ENCODE peak calls at places on chromosome 7, in six cellular contexts. One of them, this sample, is unnamed.

GRCh38 chr7:12601302-12601869 is 30.9 kb downstream of the SCIN start:
- DNase-seq in endothelial cell of umbilical vein: no peak
- DNase-seq in NB4: no peak
- DNase-seq in GM12878: no peak
- DNase-seq in HepG2: no peak
- DNase-seq in K562: no peak
- DNase-seq in this sample: no peak

GRCh38 chr7:31487476-31487875 is 26.4 kb upstream of the ITPRID1 start:
- DNase-seq in GM12878: no peak
- DNase-seq in K562: no peak
- DNase-seq in NB4: no peak
- DNase-seq in endothelial cell of umbilical vein: no peak
- DNase-seq in HepG2: no peak
- DNase-seq in this sample: no peak

GRCh38 chr7:148540041-148540738 is 50.4 kb upstream of the C7orf33 start:
- DNase-seq in HepG2: no peak
- DNase-seq in NB4: no peak
- DNase-seq in endothelial cell of umbilical vein: no peak
- DNase-seq in GM12878: no peak
- DNase-seq in K562: no peak
- DNase-seq in this sample: peak

GRCh38 chr7:27631411-27631810 is 31.3 kb downstream of the HIBADH start:
- DNase-seq in endothelial cell of umbilical vein: no peak
- DNase-seq in GM12878: no peak
- DNase-seq in NB4: no peak
- DNase-seq in HepG2: no peak
- DNase-seq in K562: no peak
- DNase-seq in this sample: no peak

GRCh38 chr7:80563561-80564327 is 51.9 kb upstream of the GNAT3 start:
- DNase-seq in HepG2: no peak
- DNase-seq in NB4: peak
- DNase-seq in endothelial cell of umbilical vein: no peak
- DNase-seq in K562: no peak
- DNase-seq in GM12878: no peak
- DNase-seq in this sample: no peak

GRCh38 chr7:8536431-8536830 is 103.0 kb downstream of the NXPH1 start:
- DNase-seq in HepG2: no peak
- DNase-seq in endothelial cell of umbilical vein: no peak
- DNase-seq in NB4: peak
- DNase-seq in K562: no peak
- DNase-seq in GM12878: no peak
- DNase-seq in this sample: no peak

GRCh38 chr7:69418865-69419670 is 179.2 kb upstream of the AUTS2 start:
- DNase-seq in K562: no peak
- DNase-seq in endothelial cell of umbilical vein: no peak
- DNase-seq in NB4: peak
- DNase-seq in GM12878: no peak
- DNase-seq in HepG2: no peak
- DNase-seq in this sample: no peak

GRCh38 chr7:2172311-2173183 is 60.2 kb downstream of the MAD1L1 start:
- DNase-seq in GM12878: no peak
- DNase-seq in NB4: no peak
- DNase-seq in endothelial cell of umbilical vein: peak
- DNase-seq in HepG2: peak
- DNase-seq in K562: no peak
- DNase-seq in this sample: no peak

GRCh38 chr7:130566898-130567280 is 75.0 kb downstream of the MEST start:
- DNase-seq in K562: no peak
- DNase-seq in HepG2: no peak
- DNase-seq in endothelial cell of umbilical vein: no peak
- DNase-seq in GM12878: no peak
- DNase-seq in NB4: no peak
- DNase-seq in this sample: no peak

GRCh38 chr7:24668922-24669635 is 88.2 kb downstream of the GSDME start:
- DNase-seq in NB4: no peak
- DNase-seq in GM12878: no peak
- DNase-seq in endothelial cell of umbilical vein: peak
- DNase-seq in HepG2: no peak
- DNase-seq in K562: no peak
- DNase-seq in this sample: peak

GRCh38 chr7:127935847-127936376 is 95.3 kb downstream of the LRRC4 start:
- DNase-seq in HepG2: no peak
- DNase-seq in NB4: no peak
- DNase-seq in K562: no peak
- DNase-seq in endothelial cell of umbilical vein: no peak
- DNase-seq in GM12878: no peak
- DNase-seq in this sample: no peak

GRCh38 chr7:110050831-110051230 is 1040.1 kb upstream of the LRRN3 start:
- DNase-seq in GM12878: no peak
- DNase-seq in NB4: no peak
- DNase-seq in K562: no peak
- DNase-seq in HepG2: no peak
- DNase-seq in endothelial cell of umbilical vein: no peak
- DNase-seq in this sample: no peak

GRCh38 chr7:144100607-144101006 is 8.8 kb upstream of the OR2A2 start:
- DNase-seq in HepG2: no peak
- DNase-seq in GM12878: no peak
- DNase-seq in NB4: no peak
- DNase-seq in endothelial cell of umbilical vein: no peak
- DNase-seq in K562: no peak
- DNase-seq in this sample: no peak

GRCh38 chr7:129457101-129457500 is 22.9 kb downstream of the STRIP2 start:
- DNase-seq in endothelial cell of umbilical vein: no peak
- DNase-seq in HepG2: no peak
- DNase-seq in NB4: no peak
- DNase-seq in K562: no peak
- DNase-seq in GM12878: no peak
- DNase-seq in this sample: no peak

GRCh38 chr7:131238260-131238940 is 89.3 kb upstream of the MKLN1 start:
- DNase-seq in NB4: peak
- DNase-seq in GM12878: no peak
- DNase-seq in K562: no peak
- DNase-seq in HepG2: peak
- DNase-seq in endothelial cell of umbilical vein: peak
- DNase-seq in this sample: peak

GRCh38 chr7:133482626-133483025 is 229.7 kb downstream of the EXOC4 start:
- DNase-seq in NB4: no peak
- DNase-seq in endothelial cell of umbilical vein: no peak
- DNase-seq in K562: no peak
- DNase-seq in HepG2: no peak
- DNase-seq in GM12878: no peak
- DNase-seq in this sample: no peak

GRCh38 chr7:113134025-113134424 is 15.7 kb upstream of the SMIM30 start:
- DNase-seq in endothelial cell of umbilical vein: no peak
- DNase-seq in GM12878: no peak
- DNase-seq in K562: no peak
- DNase-seq in HepG2: no peak
- DNase-seq in NB4: no peak
- DNase-seq in this sample: no peak

GRCh38 chr7:155124706-155125105 is 54.6 kb downstream of the HTR5A start:
- DNase-seq in GM12878: no peak
- DNase-seq in endothelial cell of umbilical vein: no peak
- DNase-seq in HepG2: no peak
- DNase-seq in K562: no peak
- DNase-seq in NB4: no peak
- DNase-seq in this sample: no peak

GRCh38 chr7:122413339-122413738 is 108.8 kb upstream of the FEZF1 start:
- DNase-seq in NB4: no peak
- DNase-seq in HepG2: no peak
- DNase-seq in K562: no peak
- DNase-seq in endothelial cell of umbilical vein: no peak
- DNase-seq in GM12878: no peak
- DNase-seq in this sample: no peak

GRCh38 chr7:155178096-155178495 is 108.0 kb downstream of the HTR5A start:
- DNase-seq in GM12878: no peak
- DNase-seq in NB4: no peak
- DNase-seq in K562: no peak
- DNase-seq in endothelial cell of umbilical vein: no peak
- DNase-seq in HepG2: no peak
- DNase-seq in this sample: no peak

GRCh38 chr7:69722836-69723235 is 124.6 kb downstream of the AUTS2 start:
- DNase-seq in endothelial cell of umbilical vein: no peak
- DNase-seq in HepG2: no peak
- DNase-seq in NB4: no peak
- DNase-seq in GM12878: no peak
- DNase-seq in K562: no peak
- DNase-seq in this sample: no peak

GRCh38 chr7:142248-142955 is 50.0 kb upstream of the FAM20C start:
- DNase-seq in HepG2: peak
- DNase-seq in endothelial cell of umbilical vein: no peak
- DNase-seq in GM12878: no peak
- DNase-seq in NB4: no peak
- DNase-seq in K562: no peak
- DNase-seq in this sample: no peak

GRCh38 chr7:151631149-151631967 is 111.7 kb upstream of the RHEB start:
- DNase-seq in NB4: peak
- DNase-seq in HepG2: no peak
- DNase-seq in K562: no peak
- DNase-seq in endothelial cell of umbilical vein: peak
- DNase-seq in GM12878: peak
- DNase-seq in this sample: peak

GRCh38 chr7:112400141-112400540 is 50.1 kb upstream of the IFRD1 start:
- DNase-seq in GM12878: no peak
- DNase-seq in HepG2: no peak
- DNase-seq in K562: no peak
- DNase-seq in endothelial cell of umbilical vein: no peak
- DNase-seq in NB4: no peak
- DNase-seq in this sample: no peak

GRCh38 chr7:127708788-127709187 is 56.8 kb downstream of the SND1 start:
- DNase-seq in K562: peak
- DNase-seq in GM12878: peak
- DNase-seq in endothelial cell of umbilical vein: peak
- DNase-seq in NB4: peak
- DNase-seq in HepG2: peak
- DNase-seq in this sample: peak

GRCh38 chr7:106187613-106188350 is 75.7 kb upstream of the SYPL1 start:
- DNase-seq in HepG2: no peak
- DNase-seq in endothelial cell of umbilical vein: no peak
- DNase-seq in GM12878: no peak
- DNase-seq in K562: no peak
- DNase-seq in NB4: no peak
- DNase-seq in this sample: no peak

GRCh38 chr7:130960208-130960988 is 226.4 kb upstream of the KLF14 start:
- DNase-seq in NB4: peak
- DNase-seq in HepG2: no peak
- DNase-seq in GM12878: peak
- DNase-seq in endothelial cell of umbilical vein: peak
- DNase-seq in K562: no peak
- DNase-seq in this sample: peak

DNA sequence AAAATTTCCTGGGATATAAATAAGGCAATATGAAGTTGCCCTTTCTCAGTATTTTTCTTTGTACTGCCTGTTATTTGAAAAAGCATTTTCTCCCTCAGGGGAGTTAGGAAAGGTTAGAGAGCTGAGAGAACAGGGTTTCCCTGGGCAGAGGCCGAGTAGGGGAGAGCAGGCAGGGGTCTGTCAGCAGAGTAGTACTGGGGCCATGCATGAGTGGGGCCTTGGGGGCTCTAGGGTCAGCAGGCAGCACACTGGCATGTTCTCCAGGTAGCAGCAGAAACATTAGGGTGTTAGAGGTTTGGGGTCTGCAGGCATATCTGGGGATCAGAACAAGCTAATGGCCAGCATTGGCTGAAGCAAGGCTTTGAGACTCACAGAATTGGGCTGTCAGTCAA is 56.4 kb downstream of the KLRG2 start:
- DNase-seq in endothelial cell of umbilical vein: no peak
- DNase-seq in K562: no peak
- DNase-seq in GM12878: no peak
- DNase-seq in HepG2: no peak
- DNase-seq in NB4: no peak
- DNase-seq in this sample: no peak
- TF ChIP-seq MYC in endothelial cell of umbilical vein: no peak
- TF ChIP-seq MYC in K562: no peak
- TF ChIP-seq MYC in GM12878: no peak
- TF ChIP-seq MYC in HepG2: no peak
- TF ChIP-seq MYC in NB4: no peak
- TF ChIP-seq MYC in this sample: no peak

DNA sequence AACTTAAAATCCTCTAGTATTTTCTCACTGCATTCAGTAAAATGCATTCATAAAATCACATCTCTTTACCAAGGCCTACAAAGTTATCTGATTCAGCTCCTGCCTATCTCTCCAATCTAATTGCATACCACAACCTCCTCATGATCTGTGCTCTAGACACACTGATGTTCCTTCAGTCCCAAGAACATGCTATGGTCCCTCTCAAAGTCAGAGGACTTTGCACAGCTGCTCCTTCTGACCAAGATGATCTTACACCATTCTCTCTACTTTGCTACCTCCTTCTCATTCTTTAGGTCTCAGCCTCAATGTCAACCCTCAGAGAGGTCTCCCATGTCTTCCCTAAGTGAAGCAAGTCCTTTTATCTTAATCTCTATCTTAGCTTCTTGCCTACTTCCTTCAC is 45.5 kb downstream of the CAV1 start:
- DNase-seq in GM12878: no peak
- DNase-seq in K562: no peak
- DNase-seq in endothelial cell of umbilical vein: no peak
- DNase-seq in NB4: no peak
- DNase-seq in HepG2: no peak
- DNase-seq in this sample: no peak
- TF ChIP-seq MYC in GM12878: no peak
- TF ChIP-seq MYC in K562: no peak
- TF ChIP-seq MYC in endothelial cell of umbilical vein: no peak
- TF ChIP-seq MYC in NB4: no peak
- TF ChIP-seq MYC in HepG2: no peak
- TF ChIP-seq MYC in this sample: no peak

DNA sequence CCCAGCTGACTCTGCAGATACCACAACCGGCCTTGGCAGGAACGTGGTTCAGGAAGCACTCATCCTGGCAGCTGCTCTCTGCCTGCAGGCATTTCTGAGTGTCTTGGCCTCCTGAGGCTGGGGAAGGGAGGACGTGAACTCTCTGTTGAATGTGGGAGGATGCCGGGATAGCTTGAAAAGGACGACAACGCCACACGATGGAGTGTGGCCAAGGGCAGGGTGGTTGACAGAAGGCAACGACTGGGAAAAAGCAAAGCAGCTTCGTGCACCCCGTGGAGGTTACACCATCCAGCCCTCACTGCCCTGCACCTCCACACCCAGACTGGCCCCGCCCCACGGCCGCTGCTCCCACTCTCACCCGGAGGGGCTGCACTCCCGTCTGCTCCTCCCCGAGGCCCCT is 466.1 kb upstream of the FOXK1 start:
- DNase-seq in NB4: no peak
- DNase-seq in K562: no peak
- DNase-seq in endothelial cell of umbilical vein: no peak
- DNase-seq in GM12878: no peak
- DNase-seq in HepG2: no peak
- DNase-seq in this sample: no peak
- TF ChIP-seq MYC in NB4: no peak
- TF ChIP-seq MYC in K562: no peak
- TF ChIP-seq MYC in endothelial cell of umbilical vein: no peak
- TF ChIP-seq MYC in GM12878: no peak
- TF ChIP-seq MYC in HepG2: no peak
- TF ChIP-seq MYC in this sample: no peak

DNA sequence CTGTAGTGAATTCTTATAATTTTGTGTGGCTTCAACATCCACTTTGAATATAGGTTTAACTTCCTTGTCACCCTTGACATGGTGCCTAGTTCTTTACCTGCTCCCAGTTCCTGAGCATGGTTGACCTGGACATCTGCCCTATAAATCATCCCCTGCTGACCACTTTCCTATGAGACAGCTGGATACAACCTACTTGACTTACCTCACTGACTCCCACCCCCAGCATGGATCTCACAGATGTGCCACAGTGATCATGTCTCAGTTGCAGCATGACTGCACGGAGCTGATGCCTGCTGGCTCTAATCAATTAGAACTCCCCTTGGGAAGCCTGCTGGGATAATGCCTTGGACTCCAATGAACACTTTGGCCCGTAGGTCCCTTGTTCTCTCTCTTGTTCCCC is 271.1 kb upstream of the IGFBP3 start:
- DNase-seq in endothelial cell of umbilical vein: no peak
- DNase-seq in K562: no peak
- DNase-seq in HepG2: no peak
- DNase-seq in GM12878: no peak
- DNase-seq in NB4: no peak
- DNase-seq in this sample: no peak
- TF ChIP-seq MYC in endothelial cell of umbilical vein: no peak
- TF ChIP-seq MYC in K562: no peak
- TF ChIP-seq MYC in HepG2: no peak
- TF ChIP-seq MYC in GM12878: no peak
- TF ChIP-seq MYC in NB4: no peak
- TF ChIP-seq MYC in this sample: no peak